ENCODE peak calls at places on chromosomes 11 and 22, in four cellular contexts. Q, K, Y and U are unnamed samples.
A peak's percentile ranks its signal among the peaks of the same experiment; 100 is the strongest.

GRCh38 chr11:117989351-117990102 is 3.3 kb downstream of the IL10RA start:
- DNase-seq in Q (no peak), K (no peak), Y (no peak), U (no peak)

GRCh38 chr22:48485144-48486135 is 1342.2 kb downstream of the BRD1 start:
- DNase-seq in Q (no peak), K (no peak), Y (no peak), U (no peak)

GRCh38 chr22:49006207-49007012 is 821.3 kb downstream of the BRD1 start:
- DNase-seq in Q (no peak), K (no peak), Y (no peak), U (no peak)

GRCh38 chr22:37303821-37304274 is 21.5 kb downstream of the CYTH4 start:
- DNase-seq in Q (peak; percentile 91), K (peak; percentile 86), Y (peak; percentile 94), U (peak; percentile 88)

GRCh38 chr22:27987557-27987956 is 68.5 kb upstream of the PITPNB start:
- DNase-seq in Q (peak; percentile 45), K (peak; percentile 18), Y (peak; percentile 69), U (peak; percentile 87)

GRCh38 chr11:96207459-96208449 is 135.2 kb downstream of the MAML2 start:
- DNase-seq in Q (peak; percentile 58), K (peak; percentile 43), Y (no peak), U (no peak)

GRCh38 chr11:34091825-34092224 is 13.6 kb upstream of the NAT10 start:
- DNase-seq in Q (no peak), K (no peak), Y (no peak), U (no peak)

GRCh38 chr22:19852177-19852781 is 2.4 kb downstream of the GNB1L start:
- DNase-seq in Q (no peak), K (no peak), Y (no peak), U (no peak)

GRCh38 chr11:2534131-2534956 is 89.5 kb downstream of the KCNQ1 start:
- DNase-seq in Q (no peak), K (no peak), Y (no peak), U (no peak)

GRCh38 chr11:116221351-116221750 is 551.4 kb downstream of the BUD13 start:
- DNase-seq in Q (no peak), K (no peak), Y (no peak), U (no peak)

GRCh38 chr11:43515090-43515489 is 156.4 kb downstream of the TTC17 start:
- DNase-seq in Q (no peak), K (no peak), Y (no peak), U (no peak)

GRCh38 chr11:106047636-106048035 is 25.6 kb upstream of the MSANTD4 start:
- DNase-seq in Q (no peak), K (no peak), Y (no peak), U (no peak)

GRCh38 chr22:27252282-27253049 is 549.1 kb downstream of the MN1 start:
- DNase-seq in Q (peak; percentile 96), K (peak; percentile 64), Y (peak; percentile 91), U (peak; percentile 88)

GRCh38 chr22:38938221-38938620 is 19.2 kb upstream of the APOBEC3A start:
- DNase-seq in Q (no peak), K (no peak), Y (no peak), U (no peak)

GRCh38 chr11:84117394-84117793 is 831.2 kb upstream of the CCDC90B start:
- DNase-seq in Q (no peak), K (no peak), Y (peak; percentile 51), U (peak; percentile 9)

GRCh38 chr22:47630741-47631534 is 868.5 kb downstream of the TBC1D22A start:
- DNase-seq in Q (no peak), K (no peak), Y (no peak), U (no peak)

GRCh38 chr11:9103542-9104276 is 12.3 kb upstream of the SCUBE2 start:
- DNase-seq in Q (no peak), K (no peak), Y (no peak), U (no peak)

GRCh38 chr11:328012-328411 is 7.4 kb upstream of the IFITM3 start:
- DNase-seq in Q (no peak), K (no peak), Y (no peak), U (no peak)

GRCh38 chr11:93727985-93728791 is 13.1 kb downstream of the TAF1D start:
- DNase-seq in Q (no peak), K (no peak), Y (peak; percentile 40), U (no peak)

GRCh38 chr11:78961938-78962701 is 387.5 kb upstream of the NARS2 start:
- DNase-seq in Q (peak; percentile 16), K (no peak), Y (peak; percentile 30), U (peak; percentile 71)

GRCh38 chr22:30566125-30566524 is 8.3 kb downstream of the GAL3ST1 start:
- DNase-seq in Q (no peak), K (no peak), Y (no peak), U (no peak)

GRCh38 chr11:70111269-70112016 is 33.3 kb downstream of the ANO1 start:
- DNase-seq in Q (peak; percentile 60), K (peak; percentile 45), Y (no peak), U (peak; percentile 60)

GRCh38 chr22:20028855-20029549 is 8.1 kb downstream of the TANGO2 start:
- DNase-seq in Q (no peak), K (no peak), Y (no peak), U (no peak)

GRCh38 chr22:46120420-46120737 is 29.9 kb upstream of the PPARA start:
- DNase-seq in Q (no peak), K (no peak), Y (no peak), U (no peak)

GRCh38 chr22:38481871-38482332 is 14.0 kb downstream of the KDELR3 start:
- DNase-seq in Q (no peak), K (no peak), Y (no peak), U (no peak)

GRCh38 chr11:79437274-79437980 is 3.4 kb downstream of the TENM4 start:
- DNase-seq in Q (peak; percentile 45), K (peak; percentile 46), Y (peak; percentile 49), U (peak; percentile 71)

GRCh38 chr22:32531955-32532818 is 57.6 kb downstream of the FBXO7 start:
- DNase-seq in Q (peak; percentile 65), K (peak; percentile 92), Y (peak; percentile 95), U (peak; percentile 77)

GRCh38 chr22:27879923-27880322 is 39.1 kb downstream of the PITPNB start:
- DNase-seq in Q (peak; percentile 68), K (peak; percentile 55), Y (peak; percentile 55), U (peak; percentile 52)

GRCh38 chr11:79536155-79536917 is 95.5 kb upstream of the TENM4 start:
- DNase-seq in Q (no peak), K (no peak), Y (no peak), U (no peak)

GRCh38 chr11:76693791-76694190 is 23.2 kb upstream of the LRRC32 start:
- DNase-seq in Q (no peak), K (no peak), Y (no peak), U (no peak)

GRCh38 chr22:28907311-28908008 is 24.1 kb downstream of the ZNRF3 start:
- DNase-seq in Q (no peak), K (no peak), Y (no peak), U (peak; percentile 58)

GRCh38 chr11:10892250-10892649 is 34.4 kb upstream of the ZBED5 start:
- DNase-seq in Q (no peak), K (no peak), Y (no peak), U (no peak)

GRCh38 chr11:117361432-117361831 is 33.8 kb downstream of the CEP164 start:
- DNase-seq in Q (no peak), K (no peak), Y (no peak), U (no peak)

DNA sequence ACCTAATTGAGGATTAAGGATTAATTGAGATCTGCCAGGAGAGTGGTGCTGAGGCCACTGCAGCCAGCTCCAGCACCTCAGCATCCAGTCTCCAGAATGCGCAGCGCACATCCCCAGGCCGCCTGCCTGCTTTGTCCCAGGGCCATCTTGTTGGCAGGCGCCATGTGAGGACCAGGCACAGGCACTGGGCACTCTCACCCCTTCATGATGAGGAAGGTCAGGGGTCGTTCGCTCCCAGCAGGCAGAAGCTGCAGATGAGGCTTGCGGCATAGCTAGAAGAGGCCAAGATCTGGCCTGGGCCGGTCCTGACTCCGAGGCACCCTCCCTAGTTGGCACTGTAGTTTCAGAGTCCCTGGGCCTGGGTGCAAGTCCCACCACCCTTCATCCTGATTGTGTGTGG is 6.4 kb downstream of the CABP2 start:
- DNase-seq in Q (no peak), K (no peak), Y (no peak), U (no peak)
- TF ChIP-seq CTCF in Q (no peak), K (no peak), Y (no peak), U (no peak)

GRCh38 chr11:47296045-47296444 is 26.1 kb downstream of the MADD start:
- DNase-seq in Q (peak; percentile 42), K (no peak), Y (no peak), U (peak; percentile 5)

GRCh38 chr11:47295385-47295784 is 25.5 kb downstream of the MADD start:
- DNase-seq in Q (no peak), K (no peak), Y (no peak), U (no peak)

GRCh38 chr11:47302853-47303252 is 32.9 kb downstream of the MADD start:
- DNase-seq in Q (no peak), K (no peak), Y (no peak), U (no peak)

DNA sequence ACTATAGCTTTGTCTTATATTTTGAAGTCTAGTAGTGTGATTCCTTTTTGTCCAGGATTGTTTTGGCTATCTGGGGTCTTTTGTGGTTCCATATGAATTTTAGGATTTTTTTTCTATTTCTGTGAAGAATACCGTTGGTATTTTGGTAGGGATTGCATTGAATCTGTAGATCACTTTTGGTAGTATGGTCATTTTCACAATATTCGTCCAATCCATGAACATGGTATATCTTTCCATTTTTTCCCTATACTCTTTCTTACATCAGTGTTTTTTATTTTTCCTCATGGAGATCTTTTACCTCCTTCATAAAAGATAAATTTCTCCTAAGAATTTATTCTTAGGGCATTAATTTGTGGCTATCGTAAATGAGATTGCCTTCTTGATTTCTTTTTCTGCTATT is 29.1 kb downstream of the MADD start:
- DNase-seq in Q (no peak), K (no peak), Y (no peak), U (no peak)
- TF ChIP-seq CTCF in Q (no peak), K (no peak), Y (no peak), U (no peak)

GRCh38 chr11:66969584-66970205 is 5.4 kb upstream of the C11orf86 start:
- DNase-seq in Q (peak; percentile 77), K (peak; percentile 80), Y (peak; percentile 96), U (peak; percentile 89)
- TF ChIP-seq CTCF in Q (no peak), K (no peak), Y (no peak), U (no peak)

GRCh38 chr11:125953401-125953935 is 7.6 kb downstream of the VSIG10L2 start:
- DNase-seq in Q (no peak), K (no peak), Y (no peak), U (no peak)
- TF ChIP-seq CTCF in Q (no peak), K (no peak), Y (no peak), U (no peak)